ENCODE peak calls at places on chromosomes 6 and 20, in ten cellular contexts. W, Q, P, D, R, V, S, B, I and G are unnamed samples.

GRCh38 chr6:149852180-149852579 is 12.0 kb downstream of the LRP11 start:
- DNase-seq in P (no peak), W (no peak), Q (no peak), I (no peak), S (no peak), V (peak), B (no peak), D (no peak), R (peak), G (peak)

GRCh38 chr6:87772597-87773530 is 70.8 kb upstream of the AKIRIN2 start:
- DNase-seq in W (peak), B (no peak), D (no peak), I (no peak), P (peak), Q (no peak), S (peak), V (peak), R (peak), G (peak)

GRCh38 chr6:10381830-10382208 is 33.1 kb downstream of the TFAP2A start:
- DNase-seq in D (no peak), W (no peak), R (no peak), V (no peak), Q (no peak), B (no peak), I (no peak), S (no peak), P (peak), G (no peak)

GRCh38 chr6:136945626-136946235 is 23.6 kb downstream of the SLC35D3 start:
- DNase-seq in P (no peak), V (no peak), S (no peak), B (no peak), Q (no peak), W (no peak), I (no peak), D (no peak), R (no peak), G (no peak)

GRCh38 chr20:20076297-20077065 is 24.1 kb downstream of the CFAP61 start:
- DNase-seq in Q (no peak), I (no peak), S (no peak), V (peak), R (peak), D (no peak), W (peak), B (no peak), P (no peak), G (peak)

GRCh38 chr20:52667358-52667757 is 304.8 kb upstream of the TSHZ2 start:
- DNase-seq in R (no peak), Q (no peak), W (no peak), S (no peak), I (no peak), B (no peak), P (no peak), D (no peak), V (no peak), G (no peak)

GRCh38 chr6:73497915-73498314 is 22.9 kb downstream of the EEF1A1 start:
- DNase-seq in D (no peak), P (no peak), V (no peak), R (no peak), I (no peak), S (no peak), Q (no peak), B (no peak), W (no peak), G (no peak)

GRCh38 chr20:62236997-62237771 is 1.1 kb upstream of the OSBPL2 start:
- DNase-seq in W (no peak), B (no peak), R (no peak), D (no peak), V (no peak), I (no peak), Q (no peak), P (peak), S (no peak), G (no peak)

GRCh38 chr6:118750143-118750542 is 98.8 kb upstream of the CEP85L start:
- DNase-seq in V (peak), W (no peak), I (no peak), Q (no peak), S (no peak), D (no peak), R (no peak), P (no peak), B (no peak), G (no peak)

GRCh38 chr20:9573598-9573997 is 59.2 kb downstream of the LAMP5 start:
- DNase-seq in Q (no peak), W (no peak), I (no peak), P (peak), B (no peak), D (no peak), S (no peak), V (no peak), R (no peak), G (no peak)

GRCh38 chr6:4130357-4130987 is 4.9 kb downstream of the ECI2 start:
- DNase-seq in R (no peak), V (no peak), W (no peak), D (no peak), P (no peak), S (peak), I (no peak), Q (peak), B (no peak), G (no peak)

GRCh38 chr20:9611921-9612320 is 97.5 kb downstream of the LAMP5 start:
- DNase-seq in V (no peak), S (no peak), B (no peak), D (no peak), I (no peak), W (no peak), P (no peak), R (no peak), Q (no peak), G (no peak)

GRCh38 chr6:107670792-107671199 is 153.3 kb downstream of the SCML4 start:
- DNase-seq in W (peak), I (peak), Q (peak), B (no peak), P (peak), R (peak), D (peak), V (peak), S (peak), G (no peak)

GRCh38 chr20:42277203-42277602 is 659.0 kb upstream of the CHD6 start:
- DNase-seq in P (peak), D (no peak), W (no peak), Q (no peak), B (no peak), S (no peak), R (no peak), I (no peak), V (no peak), G (no peak)

GRCh38 chr6:99288668-99289067 is 60.8 kb downstream of the FAXC start:
- DNase-seq in R (no peak), P (no peak), I (no peak), B (no peak), D (no peak), S (no peak), Q (no peak), V (no peak), W (no peak), G (no peak)

GRCh38 chr20:19633985-19634384 is 124.1 kb upstream of the RIN2 start:
- DNase-seq in D (no peak), V (peak), B (no peak), R (no peak), P (no peak), W (peak), S (no peak), I (no peak), Q (no peak), G (peak)

GRCh38 chr6:162074641-162075040 is 652.9 kb downstream of the PRKN start:
- DNase-seq in I (no peak), B (no peak), D (no peak), P (no peak), V (no peak), W (no peak), Q (no peak), R (no peak), S (no peak), G (no peak)

GRCh38 chr6:78489874-78490273 is 377.5 kb upstream of the IRAK1BP1 start:
- DNase-seq in D (no peak), P (no peak), R (no peak), I (no peak), B (no peak), Q (no peak), S (no peak), W (no peak), V (peak), G (no peak)

DNA sequence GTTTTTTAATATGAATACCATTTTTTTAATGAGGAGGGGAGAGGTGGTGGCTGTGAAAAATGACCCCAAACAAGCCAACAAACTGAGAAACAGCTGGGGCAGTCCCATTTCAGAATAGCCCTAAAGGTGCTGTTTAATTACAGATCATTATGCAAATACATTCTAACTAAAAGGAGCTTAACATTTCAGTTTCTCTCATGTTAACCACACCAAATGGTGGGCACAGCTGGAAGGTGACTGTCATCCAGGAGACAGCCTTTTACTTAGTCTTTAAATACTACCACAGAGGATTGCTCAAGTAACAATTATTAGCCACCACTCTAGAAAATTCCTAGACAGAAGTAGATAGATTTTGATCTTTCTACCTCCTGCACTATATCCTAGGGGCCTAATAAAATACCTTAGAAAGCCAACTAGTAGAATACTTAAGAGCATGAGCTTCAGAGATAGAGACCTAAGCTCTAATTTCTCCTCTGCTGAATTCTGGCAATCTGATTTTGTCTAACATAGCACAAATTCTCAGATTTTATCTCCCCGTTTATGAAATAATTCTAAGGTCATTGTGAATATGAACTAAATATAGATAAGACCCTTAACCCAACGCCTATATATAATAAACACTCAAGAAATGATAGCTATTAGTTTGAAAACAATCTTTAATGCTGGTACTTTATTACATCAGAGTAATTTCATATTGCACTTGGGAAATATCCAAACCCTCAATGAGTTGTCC is 615.1 kb upstream of the NRSN1 start:
- DNase-seq in I (no peak), S (no peak), Q (no peak), R (no peak), P (peak), W (no peak), B (no peak), V (no peak), D (no peak), G (no peak)
- TF ChIP-seq CTCF in I (no peak), S (no peak), Q (no peak), R (no peak), P (no peak), W (no peak), B (no peak), V (no peak), D (no peak), G (no peak)

GRCh38 chr6:1316482-1317220 is 4.8 kb downstream of the FOXQ1 start:
- DNase-seq in P (peak), S (peak), D (no peak), V (no peak), Q (no peak), R (no peak), W (peak), B (no peak), I (peak), G (peak)
- TF ChIP-seq CTCF in P (no peak), S (peak), D (no peak), V (no peak), Q (no peak), R (no peak), W (no peak), B (no peak), I (no peak), G (peak)

GRCh38 chr20:64254156-64254555 is 1.4 kb upstream of the PCMTD2 start:
- DNase-seq in W (no peak), V (no peak), Q (no peak), B (no peak), S (no peak), D (no peak), I (no peak), P (no peak), R (no peak), G (no peak)

GRCh38 chr20:64253443-64253842 is 2.1 kb upstream of the PCMTD2 start:
- DNase-seq in I (no peak), Q (no peak), P (no peak), R (no peak), S (no peak), B (no peak), W (no peak), V (no peak), D (no peak), G (no peak)

GRCh38 chr20:64256282-64256947 is 867 bp downstream of the PCMTD2 start:
- DNase-seq in D (no peak), S (no peak), W (no peak), R (no peak), Q (no peak), B (no peak), V (no peak), I (no peak), P (peak), G (no peak)

GRCh38 chr20:64255361-64256281 is at the start of gene PCMTD2:
- DNase-seq in D (peak), W (peak), P (peak), V (peak), Q (peak), B (peak), R (peak), S (peak), I (peak), G (peak)

DNA sequence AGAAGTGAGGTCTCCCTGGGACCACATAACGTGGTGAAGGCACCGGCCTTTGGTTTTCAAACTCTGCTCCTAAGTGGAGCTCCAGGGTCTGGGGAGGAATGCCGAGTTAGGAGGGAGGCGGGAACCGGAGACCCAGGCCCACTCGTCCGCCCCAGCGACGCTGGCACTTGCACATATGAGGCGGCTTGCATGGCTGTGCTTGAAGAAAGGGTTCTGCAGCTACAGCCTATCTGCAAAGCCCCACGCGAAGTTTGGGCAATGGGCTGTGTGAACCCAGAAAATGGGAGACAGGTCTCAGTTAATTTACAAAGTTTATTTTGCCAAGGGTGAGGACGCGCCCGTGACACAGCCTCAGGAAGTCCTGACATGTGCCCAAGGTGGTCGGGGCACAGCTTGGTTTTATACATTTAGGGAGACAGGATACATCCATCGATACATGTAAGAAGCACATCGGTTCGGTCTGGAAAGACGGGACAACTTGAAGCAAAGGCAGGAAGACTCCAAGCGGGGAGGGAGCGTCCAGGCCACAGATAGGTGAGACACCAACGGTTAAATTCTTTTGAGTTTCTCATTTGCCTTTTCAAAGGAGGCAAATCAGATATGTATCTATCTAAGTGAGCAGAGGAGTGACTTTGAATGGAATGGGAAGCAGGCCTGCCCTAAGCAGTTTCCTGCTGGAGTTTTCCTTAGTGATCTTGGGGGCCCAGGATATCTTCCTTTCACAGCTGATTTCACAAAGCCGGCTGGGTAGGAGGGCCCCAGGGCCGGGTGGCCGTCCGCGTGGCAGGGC is 782 bp upstream of the PCMTD2 start:
- DNase-seq in I (no peak), S (no peak), P (no peak), D (no peak), W (no peak), V (no peak), B (peak), Q (no peak), R (no peak), G (no peak)
- TF ChIP-seq CTCF in I (no peak), S (no peak), P (no peak), D (no peak), W (no peak), V (no peak), B (no peak), Q (no peak), R (no peak), G (no peak)

GRCh38 chr6:105644073-105644489 is 241.2 kb upstream of the PREP start:
- DNase-seq in R (no peak), S (no peak), D (no peak), B (no peak), I (no peak), Q (no peak), W (no peak), P (no peak), V (peak), G (no peak)
- TF ChIP-seq CTCF in R (no peak), S (no peak), D (peak), B (no peak), I (no peak), Q (no peak), W (peak), P (no peak), V (no peak), G (peak)

GRCh38 chr20:36542516-36543186 is 1.3 kb downstream of the MYL9 start:
- DNase-seq in W (no peak), S (no peak), V (no peak), B (no peak), D (no peak), P (no peak), R (no peak), I (no peak), Q (no peak), G (no peak)

GRCh38 chr20:36543187-36544133 is 2.1 kb downstream of the MYL9 start:
- DNase-seq in V (peak), P (no peak), S (peak), R (peak), Q (peak), B (peak), D (peak), I (no peak), W (no peak), G (peak)

GRCh38 chr20:36541227-36542018 is at the start of gene MYL9:
- DNase-seq in D (peak), I (peak), B (peak), W (peak), R (peak), V (peak), S (peak), P (peak), Q (peak), G (peak)

GRCh38 chr20:36540551-36541211 is 638 bp upstream of the MYL9 start:
- DNase-seq in Q (no peak), D (peak), S (no peak), I (no peak), V (no peak), P (peak), R (no peak), W (no peak), B (no peak), G (no peak)

DNA sequence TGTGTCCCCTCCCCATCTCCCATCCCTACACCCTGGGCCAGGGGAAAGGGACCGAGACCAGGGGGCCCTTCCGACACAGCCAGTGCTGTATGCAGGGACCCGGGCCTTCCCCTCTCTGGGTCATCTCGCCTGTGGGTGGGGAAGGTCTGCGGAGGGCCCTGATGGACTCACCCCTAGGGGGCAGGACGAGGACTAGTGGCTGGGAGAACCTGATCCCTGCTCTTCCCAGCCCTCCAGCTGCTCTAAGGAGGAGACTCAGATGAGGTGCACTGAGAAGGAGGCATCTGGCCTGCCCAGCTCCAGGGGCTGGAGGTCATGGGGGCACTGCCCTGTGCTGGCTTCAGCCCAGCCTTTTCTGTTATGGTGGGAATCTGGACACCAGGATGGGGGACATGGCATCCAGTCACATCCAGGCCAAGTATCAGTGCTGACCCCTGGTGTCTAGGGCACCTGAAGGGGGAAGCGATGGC is 735 bp downstream of the MYL9 start:
- DNase-seq in S (no peak), V (peak), Q (peak), W (peak), R (peak), D (no peak), I (no peak), P (peak), B (no peak), G (peak)
- TF ChIP-seq CTCF in S (peak), V (peak), Q (peak), W (peak), R (peak), D (peak), I (no peak), P (peak), B (peak), G (peak)